ENCODE peak calls at places on chromosomes 7 and 10, in four cellular contexts. N is IMR-90, F is fibroblast of lung, V is GM23248. I is an unnamed sample.

GRCh38 chr10:88974012-88974411 is 16.6 kb upstream of the FAS start:
- DNase-seq in N (peak; percentile 47), F (peak; percentile 64), V (peak; percentile 63), I (no peak)

GRCh38 chr10:131722121-131722520 is 178.7 kb upstream of the PPP2R2D start:
- DNase-seq in N (no peak), F (no peak), V (no peak), I (no peak)

GRCh38 chr7:39686261-39686924 is 63.0 kb downstream of the RALA start:
- DNase-seq in N (peak; percentile 47), F (peak; percentile 70), V (peak; percentile 69), I (no peak)

GRCh38 chr10:129099992-129100391 is 367.0 kb upstream of the MGMT start:
- DNase-seq in N (no peak), F (no peak), V (no peak), I (no peak)

GRCh38 chr10:52949899-52950298 is 177.3 kb upstream of the MBL2 start:
- DNase-seq in N (no peak), F (no peak), V (no peak), I (no peak)

GRCh38 chr10:131921191-131921590 is 20.4 kb downstream of the PPP2R2D start:
- DNase-seq in N (no peak), F (no peak), V (no peak), I (no peak)

GRCh38 chr10:95818663-95819062 is 62.7 kb downstream of the ENTPD1 start:
- DNase-seq in N (peak; percentile 82), F (peak; percentile 90), V (peak; percentile 61), I (peak; percentile 88)

GRCh38 chr10:23886355-23886754 is 322.6 kb upstream of the KIAA1217 start:
- DNase-seq in N (no peak), F (no peak), V (no peak), I (no peak)

GRCh38 chr7:14394786-14395185 is 405.3 kb upstream of the ETV1 start:
- DNase-seq in N (no peak), F (no peak), V (no peak), I (no peak)

GRCh38 chr7:125355899-125356298 is 426.3 kb upstream of the POT1 start:
- DNase-seq in N (no peak), F (peak; percentile 8), V (no peak), I (no peak)

GRCh38 chr7:155512246-155512887 is 34.0 kb downstream of the CNPY1 start:
- DNase-seq in N (no peak), F (no peak), V (no peak), I (no peak)

GRCh38 chr10:97762056-97762455 is 9.7 kb downstream of the SFRP5 start:
- DNase-seq in N (no peak), F (no peak), V (no peak), I (peak; percentile 73)

GRCh38 chr7:91434821-91435220 is 170.6 kb downstream of the FZD1 start:
- DNase-seq in N (no peak), F (peak; percentile 3), V (peak; percentile 8), I (peak; percentile 57)

GRCh38 chr7:44261239-44261638 is 60.5 kb downstream of the YKT6 start:
- DNase-seq in N (no peak), F (no peak), V (no peak), I (no peak)

GRCh38 chr10:7544203-7544602 is 122.6 kb downstream of the ITIH5 start:
- DNase-seq in N (no peak), F (no peak), V (no peak), I (no peak)

GRCh38 chr7:27586825-27587224 is 75.9 kb downstream of the HIBADH start:
- DNase-seq in N (no peak), F (no peak), V (no peak), I (no peak)

GRCh38 chr10:13346280-13346819 is 1.7 kb downstream of the SEPHS1 start:
- DNase-seq in N (peak; percentile 71), F (peak; percentile 66), V (peak; percentile 90), I (peak; percentile 96)

GRCh38 chr7:130943336-130943901 is 209.4 kb upstream of the KLF14 start:
- DNase-seq in N (peak; percentile 97), F (peak; percentile 93), V (peak; percentile 75), I (peak; percentile 35)
- H3K4me2 ChIP-seq in N (peak overlapping the region; percentile 87), F (peak overlapping the region; percentile 66), V (peak overlapping the region; percentile 77), I (peak overlapping the region; percentile 91)

GRCh38 chr10:104638861-104639594 is 2.1 kb upstream of the SORCS3 start:
- DNase-seq in N (no peak), F (no peak), V (peak; percentile 42), I (no peak)

GRCh38 chr10:104641150-104642000 is at the start of gene SORCS3:
- DNase-seq in N (no peak), F (peak; percentile 7), V (peak; percentile 32), I (peak; percentile 56)

GRCh38 chr10:104639595-104640338 is 1.3 kb upstream of the SORCS3 start:
- DNase-seq in N (no peak), F (no peak), V (no peak), I (peak; percentile 77)

GRCh38 chr10:104642001-104642270 is 846 bp downstream of the SORCS3 start:
- DNase-seq in N (no peak), F (no peak), V (no peak), I (no peak)

GRCh38 chr10:104640339-104641149 is 546 bp upstream of the SORCS3 start:
- DNase-seq in N (no peak), F (no peak), V (no peak), I (no peak)
- H3K4me2 ChIP-seq in N (no peak overlapping the region), F (no peak overlapping the region), V (no peak overlapping the region), I (no peak overlapping the region)

GRCh38 chr10:22366771-22367170 is 21.5 kb downstream of the SPAG6 start:
- DNase-seq in N (no peak), F (no peak), V (no peak), I (no peak)
- H3K4me2 ChIP-seq in N (no peak overlapping the region), F (no peak overlapping the region), V (no peak overlapping the region), I (no peak overlapping the region)

GRCh38 chr7:121505540-121506182 is 109.6 kb upstream of the FAM3C start:
- DNase-seq in N (no peak), F (no peak), V (no peak), I (no peak)
- H3K4me2 ChIP-seq in N (no peak overlapping the region), F (no peak overlapping the region), V (no peak overlapping the region), I (no peak overlapping the region)

DNA sequence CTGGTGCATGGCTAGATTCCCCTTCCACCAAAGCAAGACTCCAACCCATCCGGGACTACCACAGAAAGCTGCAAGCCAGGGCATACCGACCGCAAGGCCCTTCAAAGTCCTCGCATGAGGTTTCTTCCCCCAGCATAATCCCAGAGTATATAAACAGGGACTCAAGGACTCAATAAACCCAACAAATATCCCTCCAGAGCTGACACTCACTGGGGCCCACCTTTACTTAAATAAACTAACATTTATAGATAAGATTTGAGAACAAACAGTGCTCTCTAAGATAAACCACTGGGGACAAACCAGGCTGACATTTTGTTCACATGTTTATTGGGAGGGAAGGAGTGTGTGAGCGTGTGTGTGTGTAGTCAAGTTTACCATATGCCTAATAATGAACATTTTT is 138.2 kb downstream of the ADAM12 start:
- DNase-seq in N (no peak), F (no peak), V (no peak), I (no peak)
- H3K4me2 ChIP-seq in N (no peak overlapping the region), F (no peak overlapping the region), V (no peak overlapping the region), I (no peak overlapping the region)